ENCODE peak calls at places on chromosomes 6 and 20, in ten cellular contexts. T is amygdala; U is NCI-H1105; E is C1 segment of cervical spinal cord; S is effector memory CD8-positive, alpha-beta T cell; K is activated gamma-delta T cell; A is activated naive CD8-positive, alpha-beta T cell treated with anti-CD3 and anti-CD28 coated beads, Interleukin-2, amount 50 U/mL, for 24 hours; G is lung; Z is effector CD4-positive, alpha-beta T cell; M is stimulated activated CD4-positive, alpha-beta T cell treated with anti-CD3 and anti-CD28 coated beads, Interleukin-1b, Interleukin-23, amount 100 ng/mL, for 48 hours. X is an unnamed sample.

GRCh38 chr6:74409447-74409846 is 713.4 kb downstream of the CD109 start:
- DNase-seq in T (no peak), U (no peak), E (no peak), S (no peak), K (no peak), A (no peak), G (no peak), Z (no peak), M (no peak), X (no peak)

GRCh38 chr6:4973415-4973814 is 30.4 kb downstream of the RPP40 start:
- DNase-seq in T (no peak), U (no peak), E (no peak), S (no peak), K (no peak), A (no peak), G (peak; percentile 22), Z (no peak), M (no peak), X (no peak)

GRCh38 chr6:13892007-13892640 is 32.6 kb upstream of the RNF182 start:
- DNase-seq in T (no peak), U (no peak), E (no peak), S (no peak), K (no peak), A (no peak), G (no peak), Z (no peak), M (no peak), X (no peak)

GRCh38 chr6:154909821-154910220 is 85.3 kb upstream of the TIAM2 start:
- DNase-seq in T (no peak), U (no peak), E (no peak), S (no peak), K (no peak), A (no peak), G (no peak), Z (no peak), M (no peak), X (no peak)

GRCh38 chr6:159842035-159842434 is 42.0 kb downstream of the PNLDC1 start:
- DNase-seq in T (no peak), U (no peak), E (no peak), S (no peak), K (no peak), A (no peak), G (no peak), Z (no peak), M (no peak), X (no peak)

GRCh38 chr20:24132246-24132645 is 143.7 kb upstream of the GGTLC1 start:
- DNase-seq in T (no peak), U (no peak), E (no peak), S (no peak), K (no peak), A (no peak), G (no peak), Z (no peak), M (no peak), X (no peak)

GRCh38 chr6:92589970-92590369 is 829.4 kb downstream of the EPHA7 start:
- DNase-seq in T (no peak), U (no peak), E (no peak), S (no peak), K (no peak), A (no peak), G (no peak), Z (no peak), M (no peak), X (no peak)

GRCh38 chr20:62504323-62504722 is 28.5 kb upstream of the GATA5 start:
- DNase-seq in T (no peak), U (no peak), E (no peak), S (no peak), K (no peak), A (no peak), G (no peak), Z (no peak), M (no peak), X (no peak)

GRCh38 chr6:33742837-33743236 is 3.9 kb downstream of the IP6K3 start:
- DNase-seq in T (no peak), U (no peak), E (no peak), S (no peak), K (no peak), A (no peak), G (no peak), Z (no peak), M (no peak), X (no peak)

GRCh38 chr20:4006640-4007039 is 8.7 kb downstream of the RNF24 start:
- DNase-seq in T (no peak), U (no peak), E (peak; percentile 32), S (no peak), K (no peak), A (no peak), G (no peak), Z (no peak), M (no peak), X (no peak)

GRCh38 chr20:23868321-23868720 is 11.2 kb downstream of the CST5 start:
- DNase-seq in T (no peak), U (no peak), E (no peak), S (no peak), K (no peak), A (no peak), G (no peak), Z (no peak), M (no peak), X (no peak)

GRCh38 chr6:147268254-147268653 is 64.0 kb downstream of the STXBP5 start:
- DNase-seq in T (no peak), U (no peak), E (no peak), S (no peak), K (no peak), A (no peak), G (no peak), Z (no peak), M (no peak), X (no peak)

GRCh38 chr6:4581468-4582420 is 194.5 kb upstream of the CDYL start:
- DNase-seq in T (no peak), U (no peak), E (no peak), S (no peak), K (no peak), A (no peak), G (no peak), Z (no peak), M (no peak), X (peak; percentile 47)

GRCh38 chr20:38404016-38404415 is 31.1 kb downstream of the SNHG17 start:
- DNase-seq in T (no peak), U (no peak), E (no peak), S (no peak), K (no peak), A (no peak), G (no peak), Z (no peak), M (no peak), X (no peak)

GRCh38 chr6:149176971-149177667 is 140.4 kb upstream of the TAB2 start:
- DNase-seq in T (no peak), U (no peak), E (no peak), S (no peak), K (no peak), A (no peak), G (no peak), Z (no peak), M (no peak), X (no peak)

GRCh38 chr20:18588554-18589043 is 745 bp downstream of the DTD1 start:
- DNase-seq in T (no peak), U (no peak), E (no peak), S (no peak), K (no peak), A (peak; percentile 14), G (no peak), Z (no peak), M (no peak), X (no peak)

GRCh38 chr20:51801220-51801991 is 915 bp downstream of the SALL4 start:
- DNase-seq in T (no peak), U (no peak), E (no peak), S (no peak), K (no peak), A (peak; percentile 17), G (no peak), Z (no peak), M (no peak), X (peak; percentile 55)

GRCh38 chr6:22024973-22025467 is 271.8 kb downstream of the PRL start:
- DNase-seq in T (no peak), U (no peak), E (no peak), S (no peak), K (no peak), A (no peak), G (no peak), Z (no peak), M (no peak), X (no peak)

X was measured in endothelial cell.